ENCODE peak calls at places on chromosomes 12 and 14, in six cellular contexts. P is right atrium auricular region, Y is dorsolateral prefrontal cortex, S is fibroblast of lung, Z is lung, W is AG04450. Q is an unnamed sample.

GRCh38 chr14:83993545-83993944 is 1536.4 kb upstream of the FLRT2 start:
- DNase-seq in P (no peak), Y (no peak), S (peak), Z (no peak), W (no peak), Q (no peak)

GRCh38 chr12:60279224-60279623 is 683.4 kb downstream of the SLC16A7 start:
- DNase-seq in P (no peak), Y (no peak), S (peak), Z (no peak), W (peak), Q (no peak)

GRCh38 chr14:98890556-98891340 is 381.2 kb downstream of the BCL11B start:
- DNase-seq in P (no peak), Y (no peak), S (no peak), Z (no peak), W (no peak), Q (no peak)

GRCh38 chr12:59698599-59698998 is 102.8 kb downstream of the SLC16A7 start:
- DNase-seq in P (no peak), Y (no peak), S (peak), Z (no peak), W (peak), Q (no peak)

GRCh38 chr12:57127710-57128518 is at the start of gene LRP1:
- DNase-seq in P (peak), Y (peak), S (peak), Z (peak), W (no peak), Q (peak)

GRCh38 chr12:53652366-53652765 is 23.5 kb downstream of the ATP5MC2 start:
- DNase-seq in P (no peak), Y (no peak), S (no peak), Z (no peak), W (no peak), Q (no peak)

GRCh38 chr14:87686736-87687135 is 306.2 kb downstream of the GALC start:
- DNase-seq in P (no peak), Y (no peak), S (no peak), Z (no peak), W (no peak), Q (no peak)

GRCh38 chr14:69693145-69693544 is 73.8 kb upstream of the SRSF5 start:
- DNase-seq in P (no peak), Y (no peak), S (peak), Z (no peak), W (no peak), Q (no peak)

GRCh38 chr12:67909091-67909531 is 80.1 kb upstream of the IFNG-AS1 start:
- DNase-seq in P (no peak), Y (no peak), S (peak), Z (no peak), W (peak), Q (no peak)

GRCh38 chr12:126708492-126708896 is 1558.5 kb upstream of the TMEM132C start:
- DNase-seq in P (no peak), Y (no peak), S (no peak), Z (no peak), W (no peak), Q (no peak)

GRCh38 chr12:105935106-105935505 is 203.6 kb downstream of the NUAK1 start:
- DNase-seq in P (no peak), Y (peak), S (no peak), Z (no peak), W (no peak), Q (no peak)

GRCh38 chr14:35333797-35334743 is 41.9 kb downstream of the PSMA6 start:
- DNase-seq in P (no peak), Y (no peak), S (no peak), Z (no peak), W (no peak), Q (no peak)

GRCh38 chr14:34649344-34649743 is 19.4 kb upstream of the SNX6 start:
- DNase-seq in P (no peak), Y (no peak), S (peak), Z (no peak), W (peak), Q (no peak)

GRCh38 chr12:82608706-82609105 is 78.0 kb upstream of the TMTC2 start:
- DNase-seq in P (no peak), Y (no peak), S (peak), Z (no peak), W (no peak), Q (no peak)

GRCh38 chr14:56953884-56954283 is 143.6 kb upstream of the OTX2 start:
- DNase-seq in P (no peak), Y (no peak), S (no peak), Z (no peak), W (no peak), Q (no peak)

GRCh38 chr14:71467419-71467818 is 464.8 kb upstream of the RGS6 start:
- DNase-seq in P (no peak), Y (no peak), S (no peak), Z (no peak), W (no peak), Q (no peak)

GRCh38 chr12:6672143-6672542 is 9.2 kb upstream of the ING4 start:
- DNase-seq in P (no peak), Y (no peak), S (no peak), Z (no peak), W (no peak), Q (no peak)

DNA sequence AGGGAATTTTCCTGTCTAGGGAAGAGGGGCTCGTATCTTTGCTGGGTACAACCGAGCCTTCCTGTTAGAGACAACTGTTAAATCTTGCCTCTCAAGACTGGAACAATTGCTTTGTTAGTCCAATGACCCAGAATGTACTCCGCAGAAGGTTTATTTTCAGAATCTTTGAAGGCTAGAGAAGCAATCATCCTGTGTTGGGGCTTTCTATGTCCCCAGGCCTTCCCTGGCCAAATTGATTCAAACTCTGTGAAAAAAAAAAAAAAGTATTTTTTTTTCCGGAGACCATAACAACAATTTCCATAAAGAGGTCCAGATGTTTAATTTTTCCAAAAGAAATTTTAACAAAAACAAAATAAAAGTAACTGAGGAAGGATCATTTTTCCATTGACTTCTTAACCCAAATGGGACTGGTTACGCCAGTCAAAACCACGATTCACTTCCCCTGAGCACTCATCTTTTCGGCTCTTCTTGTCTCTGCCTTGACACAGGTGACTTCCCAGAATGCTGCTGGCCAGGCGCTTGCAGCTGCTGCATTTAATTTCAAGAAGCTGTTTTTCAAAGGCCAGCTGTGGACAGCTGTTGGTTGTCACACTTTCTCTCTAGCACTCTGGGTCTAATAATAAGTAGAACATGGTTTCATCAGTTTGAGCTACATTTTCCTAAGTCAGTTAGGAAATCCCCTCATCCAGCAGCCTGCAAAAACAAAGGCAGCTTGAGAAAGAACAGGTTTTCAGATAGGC is 81.6 kb upstream of the MANSC4 start:
- DNase-seq in P (peak), Y (no peak), S (peak), Z (peak), W (no peak), Q (no peak)
- H3K27ac ChIP-seq in P (peak), Y (no peak), S (no peak), Z (no peak), W (no peak), Q (no peak)

DNA sequence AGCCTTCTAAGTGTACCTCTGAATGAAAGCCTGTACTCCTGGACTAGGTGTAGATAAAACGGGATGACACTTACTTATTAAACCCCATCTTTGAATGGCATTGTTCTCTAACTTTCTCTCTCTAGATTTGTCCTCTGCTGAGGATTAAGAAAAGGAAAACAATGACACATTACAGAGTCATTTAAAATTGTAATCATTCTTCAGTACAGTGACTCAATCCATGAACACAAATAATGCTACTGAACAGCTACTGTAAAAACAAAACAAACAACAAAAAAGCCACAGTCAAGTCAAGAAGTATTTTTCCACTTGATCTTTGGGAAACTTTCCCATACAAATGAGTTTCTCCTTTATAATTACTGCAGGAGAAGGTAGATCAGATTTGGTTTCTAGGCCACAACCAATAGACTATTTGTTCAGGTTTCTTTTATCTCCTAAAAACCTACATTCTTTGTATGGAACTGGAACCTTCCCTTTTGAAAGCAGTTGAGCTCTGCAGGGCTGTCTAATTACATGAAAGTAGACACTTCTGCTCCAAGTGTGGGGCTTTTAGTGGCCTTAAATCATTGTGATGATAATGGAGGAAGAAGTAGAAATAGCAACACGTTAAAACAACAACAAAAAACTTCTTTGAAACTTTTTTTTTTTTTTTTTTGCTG is 219.1 kb downstream of the ESR2 start:
- DNase-seq in P (no peak), Y (no peak), S (peak), Z (no peak), W (no peak), Q (no peak)
- H3K27ac ChIP-seq in P (no peak), Y (no peak), S (no peak), Z (no peak), W (no peak), Q (no peak)

GRCh38 chr14:105087963-105088811 is 23.0 kb upstream of the GPR132 start:
- DNase-seq in P (no peak), Y (no peak), S (peak), Z (peak), W (no peak), Q (peak)
- H3K27ac ChIP-seq in P (peak), Y (peak), S (peak), Z (no peak), W (peak), Q (peak)

DNA sequence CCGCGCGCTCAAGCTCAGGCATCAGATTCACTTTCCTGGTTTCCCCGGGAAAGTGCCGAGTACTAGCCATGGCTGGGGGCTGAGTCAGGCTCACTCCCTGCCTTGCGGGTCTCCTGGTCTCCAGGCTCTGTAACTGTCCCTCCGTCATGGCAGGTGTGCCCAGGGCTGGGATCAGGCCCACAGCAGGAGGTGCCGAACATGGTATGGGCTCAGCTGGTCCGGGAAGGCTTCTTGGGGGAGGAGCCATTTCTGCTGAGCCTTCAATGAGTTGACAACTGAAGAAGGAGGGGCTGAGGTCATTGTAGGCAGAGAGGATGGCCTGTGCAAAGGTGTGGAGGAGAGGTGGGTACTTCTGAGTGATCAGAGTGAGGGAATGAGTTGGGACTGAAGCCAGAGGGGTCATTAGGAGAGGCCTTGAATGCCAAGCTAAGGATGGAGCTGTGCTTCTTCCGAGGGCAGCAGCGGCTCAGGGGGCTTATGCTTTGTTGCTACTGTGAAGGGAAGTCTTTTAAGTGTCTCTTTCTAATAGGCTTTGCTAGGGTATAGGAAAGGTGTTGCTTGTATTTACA is 769 bp downstream of the EXOC3L4 start:
- DNase-seq in P (no peak), Y (no peak), S (no peak), Z (no peak), W (no peak), Q (peak)
- H3K27ac ChIP-seq in P (no peak), Y (no peak), S (no peak), Z (no peak), W (no peak), Q (peak)

DNA sequence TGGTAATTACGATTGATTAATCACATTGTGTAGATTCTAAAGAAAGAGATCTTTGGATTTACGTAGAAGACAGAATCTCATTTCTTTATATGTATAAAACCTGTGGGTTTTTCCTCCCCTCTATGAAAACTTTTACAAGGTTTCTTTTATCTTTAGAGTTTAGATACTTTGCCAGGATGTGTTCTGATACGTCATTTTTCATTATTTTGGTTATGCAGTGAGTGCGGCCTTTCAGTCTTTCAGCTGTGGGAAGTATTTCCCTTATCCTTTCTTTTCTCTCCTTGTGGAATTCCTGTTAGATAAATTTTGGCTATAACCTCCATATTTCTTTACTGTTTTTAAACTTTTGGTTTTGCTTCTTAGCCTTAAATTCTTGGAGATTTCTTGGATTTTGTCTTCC is 92.7 kb downstream of the TTLL5 start:
- DNase-seq in P (no peak), Y (no peak), S (no peak), Z (no peak), W (no peak), Q (no peak)
- H3K27ac ChIP-seq in P (peak), Y (no peak), S (no peak), Z (no peak), W (no peak), Q (no peak)

DNA sequence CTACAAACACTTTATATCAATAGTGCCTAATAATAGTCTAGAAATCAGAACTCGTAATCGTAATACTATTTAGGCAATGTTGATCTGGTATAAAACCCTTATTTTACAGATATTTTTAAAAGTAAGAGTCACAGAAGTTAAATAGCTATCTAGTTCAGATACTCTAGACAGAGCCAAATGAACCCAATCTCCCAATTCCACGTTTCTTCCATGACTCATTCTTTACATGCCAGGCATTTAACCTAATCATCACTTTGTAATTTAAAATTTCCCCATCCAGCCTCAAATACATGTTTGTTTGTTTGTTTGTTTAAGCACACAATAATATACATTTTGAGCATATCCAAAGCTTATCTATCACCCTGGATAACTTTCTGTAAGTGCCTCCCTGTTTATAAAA is 36.4 kb upstream of the GARIN6 start:
- DNase-seq in P (no peak), Y (no peak), S (no peak), Z (no peak), W (no peak), Q (no peak)
- H3K27ac ChIP-seq in P (no peak), Y (no peak), S (no peak), Z (no peak), W (no peak), Q (no peak)

GRCh38 chr12:65903680-65904403 is 79.6 kb downstream of the HMGA2 start:
- DNase-seq in P (no peak), Y (no peak), S (no peak), Z (no peak), W (no peak), Q (no peak)

GRCh38 chr12:65907465-65907864 is 83.2 kb downstream of the HMGA2 start:
- DNase-seq in P (no peak), Y (no peak), S (no peak), Z (no peak), W (no peak), Q (no peak)

GRCh38 chr12:65911321-65911720 is 87.0 kb downstream of the HMGA2 start:
- DNase-seq in P (no peak), Y (no peak), S (peak), Z (no peak), W (no peak), Q (peak)

GRCh38 chr12:65905941-65906471 is 81.7 kb downstream of the HMGA2 start:
- DNase-seq in P (no peak), Y (no peak), S (no peak), Z (no peak), W (no peak), Q (no peak)

DNA sequence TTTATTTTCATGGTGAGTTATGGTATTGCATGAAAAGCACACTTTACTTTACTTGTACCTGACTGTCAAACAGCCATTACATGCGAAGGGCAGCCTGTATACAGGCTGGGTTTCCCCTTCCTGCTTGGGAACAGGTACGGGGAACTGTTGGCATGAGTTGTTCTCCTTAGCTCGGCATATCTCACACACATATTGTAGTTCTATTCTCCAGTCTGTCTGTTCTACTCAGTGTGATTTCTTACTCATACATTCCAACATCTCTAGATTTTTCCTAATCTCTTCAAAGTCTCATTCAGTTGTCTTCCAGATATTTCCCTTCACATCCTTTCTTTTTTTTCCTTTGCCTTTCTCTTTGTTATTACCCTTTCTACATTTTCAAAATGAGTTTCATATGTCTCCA is 83.9 kb downstream of the HMGA2 start:
- DNase-seq in P (no peak), Y (no peak), S (no peak), Z (no peak), W (no peak), Q (no peak)
- H3K27ac ChIP-seq in P (no peak), Y (no peak), S (no peak), Z (no peak), W (no peak), Q (no peak)

GRCh38 chr12:94379479-94380113 is 80.1 kb downstream of the CEP83 start:
- DNase-seq in P (no peak), Y (no peak), S (no peak), Z (no peak), W (no peak), Q (no peak)
- H3K27ac ChIP-seq in P (no peak), Y (no peak), S (no peak), Z (no peak), W (no peak), Q (no peak)

Q was measured in pancreas.